ENCODE peak calls at places on chromosomes 4 and X, in eight cellular contexts. One of them, this sample, is unnamed.

GRCh38 chrX:56564182-56564885 is 907 bp downstream of the UBQLN2 start:
- DNase-seq in choroid plexus epithelial cell: peak; percentile 54
- DNase-seq in K562: peak; percentile 21
- DNase-seq in bronchial epithelial cell: peak; percentile 81
- DNase-seq in upper lobe of right lung: peak; percentile 58
- DNase-seq in GM13977: no peak
- DNase-seq in adrenal gland: peak; percentile 29
- DNase-seq in PC-3: peak; percentile 44
- DNase-seq in this sample: no peak

GRCh38 chr4:140003851-140004579 is 150.0 kb downstream of the MAML3 start:
- DNase-seq in adrenal gland: no peak
- DNase-seq in bronchial epithelial cell: no peak
- DNase-seq in PC-3: no peak
- DNase-seq in choroid plexus epithelial cell: no peak
- DNase-seq in upper lobe of right lung: no peak
- DNase-seq in K562: no peak
- DNase-seq in GM13977: no peak
- DNase-seq in this sample: no peak

GRCh38 chr4:36310793-36311192 is 29.4 kb downstream of the DTHD1 start:
- DNase-seq in upper lobe of right lung: no peak
- DNase-seq in PC-3: no peak
- DNase-seq in K562: no peak
- DNase-seq in GM13977: no peak
- DNase-seq in adrenal gland: peak; percentile 22
- DNase-seq in bronchial epithelial cell: no peak
- DNase-seq in choroid plexus epithelial cell: no peak
- DNase-seq in this sample: no peak

GRCh38 chr4:98284640-98285046 is 23.5 kb downstream of the RAP1GDS1 start:
- DNase-seq in PC-3: peak; percentile 57
- DNase-seq in adrenal gland: no peak
- DNase-seq in bronchial epithelial cell: peak; percentile 58
- DNase-seq in upper lobe of right lung: no peak
- DNase-seq in K562: no peak
- DNase-seq in GM13977: no peak
- DNase-seq in choroid plexus epithelial cell: no peak
- DNase-seq in this sample: no peak

GRCh38 chr4:169164669-169165415 is 105.9 kb downstream of the SH3RF1 start:
- DNase-seq in GM13977: no peak
- DNase-seq in adrenal gland: no peak
- DNase-seq in choroid plexus epithelial cell: peak; percentile 37
- DNase-seq in bronchial epithelial cell: no peak
- DNase-seq in upper lobe of right lung: no peak
- DNase-seq in PC-3: no peak
- DNase-seq in K562: no peak
- DNase-seq in this sample: no peak

GRCh38 chr4:2977116-2978097 is 14.0 kb downstream of the GRK4 start:
- DNase-seq in PC-3: peak; percentile 58
- DNase-seq in choroid plexus epithelial cell: peak; percentile 53
- DNase-seq in K562: peak; percentile 48
- DNase-seq in bronchial epithelial cell: peak; percentile 60
- DNase-seq in adrenal gland: no peak
- DNase-seq in upper lobe of right lung: no peak
- DNase-seq in GM13977: no peak
- DNase-seq in this sample: no peak

GRCh38 chr4:79088991-79089705 is 149.9 kb upstream of the PAQR3 start:
- DNase-seq in GM13977: no peak
- DNase-seq in bronchial epithelial cell: no peak
- DNase-seq in adrenal gland: no peak
- DNase-seq in choroid plexus epithelial cell: no peak
- DNase-seq in PC-3: no peak
- DNase-seq in upper lobe of right lung: no peak
- DNase-seq in K562: no peak
- DNase-seq in this sample: no peak

GRCh38 chrX:38205037-38205436 is 15.6 kb downstream of the SRPX start:
- DNase-seq in GM13977: no peak
- DNase-seq in PC-3: no peak
- DNase-seq in choroid plexus epithelial cell: no peak
- DNase-seq in bronchial epithelial cell: no peak
- DNase-seq in K562: no peak
- DNase-seq in upper lobe of right lung: no peak
- DNase-seq in adrenal gland: no peak
- DNase-seq in this sample: no peak

GRCh38 chr4:72564184-72564583 is 4.8 kb downstream of the ADAMTS3 start:
- DNase-seq in adrenal gland: no peak
- DNase-seq in PC-3: peak; percentile 83
- DNase-seq in choroid plexus epithelial cell: peak; percentile 24
- DNase-seq in GM13977: no peak
- DNase-seq in upper lobe of right lung: no peak
- DNase-seq in K562: no peak
- DNase-seq in bronchial epithelial cell: peak; percentile 95
- DNase-seq in this sample: no peak

GRCh38 chr4:19776929-19777328 is 474.8 kb upstream of the SLIT2 start:
- DNase-seq in GM13977: no peak
- DNase-seq in adrenal gland: no peak
- DNase-seq in upper lobe of right lung: no peak
- DNase-seq in bronchial epithelial cell: no peak
- DNase-seq in K562: no peak
- DNase-seq in choroid plexus epithelial cell: peak; percentile 53
- DNase-seq in PC-3: peak; percentile 48
- DNase-seq in this sample: no peak

GRCh38 chrX:137565921-137566745 is at the start of gene ZIC3:
- DNase-seq in bronchial epithelial cell: peak; percentile 4
- DNase-seq in adrenal gland: peak; percentile 53
- DNase-seq in PC-3: peak; percentile 50
- DNase-seq in K562: no peak
- DNase-seq in choroid plexus epithelial cell: peak; percentile 88
- DNase-seq in upper lobe of right lung: peak; percentile 81
- DNase-seq in GM13977: no peak
- DNase-seq in this sample: peak; percentile 64

GRCh38 chrX:10769696-10770619 is 149.6 kb upstream of the MID1 start:
- DNase-seq in adrenal gland: peak; percentile 22
- DNase-seq in choroid plexus epithelial cell: peak; percentile 62
- DNase-seq in GM13977: no peak
- DNase-seq in K562: no peak
- DNase-seq in upper lobe of right lung: no peak
- DNase-seq in bronchial epithelial cell: peak; percentile 40
- DNase-seq in PC-3: no peak
- DNase-seq in this sample: no peak
- TF ChIP-seq CTCF in adrenal gland: no peak
- TF ChIP-seq CTCF in choroid plexus epithelial cell: no peak
- TF ChIP-seq CTCF in GM13977: no peak
- TF ChIP-seq CTCF in K562: no peak
- TF ChIP-seq CTCF in upper lobe of right lung: no peak
- TF ChIP-seq CTCF in bronchial epithelial cell: no peak
- TF ChIP-seq CTCF in PC-3: no peak
- TF ChIP-seq CTCF in this sample: no peak

GRCh38 chr4:180860136-180860720 is 1383.0 kb upstream of the TENM3 start:
- DNase-seq in choroid plexus epithelial cell: no peak
- DNase-seq in GM13977: no peak
- DNase-seq in adrenal gland: no peak
- DNase-seq in PC-3: no peak
- DNase-seq in upper lobe of right lung: no peak
- DNase-seq in bronchial epithelial cell: no peak
- DNase-seq in K562: no peak
- DNase-seq in this sample: no peak
- TF ChIP-seq CTCF in choroid plexus epithelial cell: no peak
- TF ChIP-seq CTCF in GM13977: no peak
- TF ChIP-seq CTCF in adrenal gland: no peak
- TF ChIP-seq CTCF in PC-3: no peak
- TF ChIP-seq CTCF in upper lobe of right lung: no peak
- TF ChIP-seq CTCF in bronchial epithelial cell: no peak
- TF ChIP-seq CTCF in K562: no peak
- TF ChIP-seq CTCF in this sample: no peak

DNA sequence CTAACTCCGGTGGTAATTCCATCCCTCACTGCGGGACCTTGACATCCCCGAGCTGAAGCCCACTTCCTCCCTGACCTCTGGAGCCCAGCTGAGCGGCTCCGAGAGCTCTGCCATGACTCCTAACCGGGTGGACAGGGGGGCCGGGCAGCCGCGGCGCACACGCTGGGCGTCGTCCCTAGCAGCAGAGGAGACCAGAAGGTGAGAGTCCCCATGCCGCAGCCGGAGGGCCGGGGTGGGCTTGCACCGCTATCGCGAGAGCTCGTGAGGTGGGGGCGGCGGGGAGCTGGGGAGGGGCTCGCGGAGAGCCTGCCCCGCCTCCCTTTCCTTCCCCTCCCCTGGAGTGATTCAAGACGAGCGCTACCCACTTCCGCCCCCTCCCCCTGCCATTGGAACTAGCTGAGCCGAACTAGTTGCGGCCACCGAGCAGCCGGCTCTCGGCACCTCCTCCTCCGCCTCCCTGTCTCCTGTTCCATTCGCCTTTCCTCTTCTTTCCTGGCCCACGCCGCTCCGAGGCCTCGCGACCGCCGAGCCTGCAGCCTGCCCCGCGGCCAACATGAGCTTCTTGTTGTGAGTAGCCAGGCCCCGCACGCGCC is at the start of gene MOB1B:
- DNase-seq in upper lobe of right lung: peak; percentile 93
- DNase-seq in K562: peak; percentile 88
- DNase-seq in bronchial epithelial cell: peak; percentile 67
- DNase-seq in GM13977: peak; percentile 93
- DNase-seq in adrenal gland: peak; percentile 84
- DNase-seq in PC-3: peak; percentile 87
- DNase-seq in choroid plexus epithelial cell: peak; percentile 89
- DNase-seq in this sample: peak; percentile 92
- TF ChIP-seq CTCF in upper lobe of right lung: peak; percentile 35
- TF ChIP-seq CTCF in K562: peak; percentile 50
- TF ChIP-seq CTCF in bronchial epithelial cell: peak; percentile 49
- TF ChIP-seq CTCF in GM13977: no peak
- TF ChIP-seq CTCF in adrenal gland: no peak
- TF ChIP-seq CTCF in PC-3: no peak
- TF ChIP-seq CTCF in choroid plexus epithelial cell: peak; percentile 51
- TF ChIP-seq CTCF in this sample: peak; percentile 58

DNA sequence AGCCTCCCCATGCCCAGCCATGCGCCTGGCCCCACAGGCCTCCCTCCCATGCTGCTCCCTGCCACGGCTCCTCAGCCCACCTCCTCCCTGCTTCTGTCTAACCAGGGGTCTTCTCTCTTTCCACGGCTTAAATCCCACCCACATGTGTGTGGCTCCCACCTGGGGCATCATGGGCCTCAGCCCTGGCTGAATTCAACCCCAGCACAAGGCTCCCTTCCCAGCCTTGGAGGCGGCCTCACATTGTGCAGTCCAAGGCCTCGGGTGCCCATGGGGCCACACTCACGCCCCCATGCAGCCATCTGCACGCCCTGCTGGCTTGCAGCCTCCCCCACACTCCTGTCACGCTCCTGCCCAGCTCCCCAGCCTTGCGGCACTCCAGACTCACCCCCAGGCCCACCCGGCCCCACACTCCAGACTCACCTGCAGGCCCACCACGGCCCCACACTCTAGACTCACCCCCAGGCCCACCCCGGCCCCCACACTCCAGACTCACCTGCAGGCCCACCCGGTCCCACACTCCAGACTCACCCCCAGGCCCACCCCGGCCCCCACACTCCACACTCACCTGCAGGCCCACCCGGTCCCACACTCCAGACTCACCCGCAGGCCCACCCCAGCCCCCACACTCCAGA is 27.0 kb downstream of the MAEA start:
- DNase-seq in choroid plexus epithelial cell: no peak
- DNase-seq in bronchial epithelial cell: no peak
- DNase-seq in GM13977: no peak
- DNase-seq in adrenal gland: no peak
- DNase-seq in K562: no peak
- DNase-seq in upper lobe of right lung: no peak
- DNase-seq in PC-3: no peak
- DNase-seq in this sample: no peak
- TF ChIP-seq CTCF in choroid plexus epithelial cell: no peak
- TF ChIP-seq CTCF in bronchial epithelial cell: no peak
- TF ChIP-seq CTCF in GM13977: no peak
- TF ChIP-seq CTCF in adrenal gland: no peak
- TF ChIP-seq CTCF in K562: no peak
- TF ChIP-seq CTCF in upper lobe of right lung: no peak
- TF ChIP-seq CTCF in PC-3: no peak
- TF ChIP-seq CTCF in this sample: no peak

GRCh38 chr4:107519057-107519456 is 201.0 kb downstream of the PAPSS1 start:
- DNase-seq in adrenal gland: no peak
- DNase-seq in GM13977: no peak
- DNase-seq in K562: peak; percentile 9
- DNase-seq in bronchial epithelial cell: peak; percentile 44
- DNase-seq in PC-3: peak; percentile 43
- DNase-seq in upper lobe of right lung: no peak
- DNase-seq in choroid plexus epithelial cell: peak; percentile 58
- DNase-seq in this sample: peak; percentile 10
- TF ChIP-seq CTCF in adrenal gland: no peak
- TF ChIP-seq CTCF in GM13977: peak; percentile 15
- TF ChIP-seq CTCF in K562: no peak
- TF ChIP-seq CTCF in bronchial epithelial cell: peak; percentile 50
- TF ChIP-seq CTCF in PC-3: peak; percentile 62
- TF ChIP-seq CTCF in upper lobe of right lung: peak; percentile 36
- TF ChIP-seq CTCF in choroid plexus epithelial cell: peak; percentile 57
- TF ChIP-seq CTCF in this sample: peak; percentile 80